ENCODE peak calls at places on chromosomes 16 and 17, in ten cellular contexts. G is amniotic epithelial cell, T is amygdala, D is Ammon's horn, C is right cardiac atrium, L is ascending aorta, I is NCI-H345, B is left colon, Z is fibroblast of the conjunctiva, Q is putamen. H is an unnamed sample.

GRCh38 chr16:46853713-46854443 is 22.9 kb upstream of the C16orf87 start:
- DNase-seq in G (peak; percentile 64), T (peak; percentile 40), I (peak; percentile 54), B (peak; percentile 65), L (peak; percentile 73), C (peak; percentile 89), Q (peak; percentile 81), Z (peak; percentile 46), D (peak; percentile 93), H (peak; percentile 82)

GRCh38 chr16:47873434-47873833 is 282.4 kb downstream of the ABCC12 start:
- DNase-seq in C (no peak), D (no peak), I (no peak), Z (no peak), B (no peak), Q (no peak), T (no peak), L (no peak), G (no peak), H (no peak)

GRCh38 chr16:66457888-66458287 is 30.8 kb downstream of the BEAN1 start:
- DNase-seq in D (no peak), Q (no peak), Z (no peak), I (no peak), B (no peak), L (no peak), T (no peak), G (no peak), C (no peak), H (peak; percentile 9)

GRCh38 chr17:49843774-49844350 is 4.0 kb downstream of the TAC4 start:
- DNase-seq in B (no peak), Q (no peak), Z (no peak), I (no peak), G (peak; percentile 30), C (no peak), D (no peak), L (no peak), T (no peak), H (no peak)

GRCh38 chr17:7667616-7668406 is 17.1 kb downstream of the ATP1B2 start:
- DNase-seq in C (no peak), I (no peak), B (no peak), Z (no peak), T (no peak), Q (peak; percentile 78), L (no peak), G (no peak), D (peak; percentile 73), H (no peak)

GRCh38 chr17:73196500-73196899 is 3.6 kb downstream of the COG1 start:
- DNase-seq in Q (peak; percentile 24), L (no peak), I (no peak), Z (no peak), G (no peak), B (peak; percentile 79), T (peak; percentile 7), D (peak; percentile 39), C (peak; percentile 72), H (no peak)

GRCh38 chr17:17326275-17326875 is 23.2 kb downstream of the NT5M start:
- DNase-seq in L (peak; percentile 40), D (no peak), Z (no peak), T (no peak), Q (no peak), I (no peak), C (no peak), B (no peak), G (no peak), H (no peak)

GRCh38 chr16:16928532-16929101 is 542.1 kb downstream of the XYLT1 start:
- DNase-seq in D (no peak), L (no peak), B (no peak), Q (no peak), G (no peak), Z (no peak), T (no peak), C (no peak), I (no peak), H (no peak)

GRCh38 chr17:9009737-9010136 is 11.6 kb upstream of the NTN1 start:
- DNase-seq in G (no peak), L (no peak), T (no peak), C (no peak), D (no peak), I (no peak), B (no peak), Q (no peak), Z (no peak), H (no peak)

GRCh38 chr16:66841366-66841765 is 2.8 kb upstream of the CA7 start:
- DNase-seq in C (no peak), D (no peak), Q (no peak), G (no peak), I (no peak), L (peak; percentile 24), T (no peak), Z (no peak), B (no peak), H (no peak)

H was measured in suprapubic skin.